ENCODE peak calls at places on chromosomes 12 and 14, in ten cellular contexts. One of them, this sample, is unnamed.

GRCh38 chr14:89869606-89870005 is 84.9 kb downstream of the EFCAB11 start:
- DNase-seq in adrenal gland: no peak
- DNase-seq in frontal cortex: no peak
- DNase-seq in AG08396: no peak
- DNase-seq in EL: no peak
- DNase-seq in effector memory CD4-positive, alpha-beta T cell: no peak
- DNase-seq in neural crest cell: no peak
- DNase-seq in activated CD4-positive, alpha-beta memory T cell treated with anti-CD3 and anti-CD28 coated beads for 36 hours: no peak
- DNase-seq in endodermal cell: no peak
- DNase-seq in stimulated activated CD4-positive, alpha-beta T cell treated with anti-CD3 and anti-CD28 coated beads, Interleukin-2, amount 100 ng/mL, for 48 hours: no peak
- DNase-seq in this sample: no peak

GRCh38 chr12:77578471-77579262 is 252.0 kb upstream of the NAV3 start:
- DNase-seq in adrenal gland: no peak
- DNase-seq in frontal cortex: no peak
- DNase-seq in AG08396: peak
- DNase-seq in EL: no peak
- DNase-seq in effector memory CD4-positive, alpha-beta T cell: no peak
- DNase-seq in neural crest cell: no peak
- DNase-seq in activated CD4-positive, alpha-beta memory T cell treated with anti-CD3 and anti-CD28 coated beads for 36 hours: no peak
- DNase-seq in endodermal cell: no peak
- DNase-seq in stimulated activated CD4-positive, alpha-beta T cell treated with anti-CD3 and anti-CD28 coated beads, Interleukin-2, amount 100 ng/mL, for 48 hours: no peak
- DNase-seq in this sample: no peak

GRCh38 chr12:53467880-53468279 is 16.0 kb downstream of the PCBP2 start:
- DNase-seq in adrenal gland: no peak
- DNase-seq in frontal cortex: no peak
- DNase-seq in AG08396: no peak
- DNase-seq in EL: no peak
- DNase-seq in effector memory CD4-positive, alpha-beta T cell: no peak
- DNase-seq in neural crest cell: no peak
- DNase-seq in activated CD4-positive, alpha-beta memory T cell treated with anti-CD3 and anti-CD28 coated beads for 36 hours: no peak
- DNase-seq in endodermal cell: no peak
- DNase-seq in stimulated activated CD4-positive, alpha-beta T cell treated with anti-CD3 and anti-CD28 coated beads, Interleukin-2, amount 100 ng/mL, for 48 hours: no peak
- DNase-seq in this sample: no peak

GRCh38 chr14:90583427-90583826 is 186.6 kb downstream of the CALM1 start:
- DNase-seq in adrenal gland: peak
- DNase-seq in frontal cortex: no peak
- DNase-seq in AG08396: no peak
- DNase-seq in EL: no peak
- DNase-seq in effector memory CD4-positive, alpha-beta T cell: no peak
- DNase-seq in neural crest cell: no peak
- DNase-seq in activated CD4-positive, alpha-beta memory T cell treated with anti-CD3 and anti-CD28 coated beads for 36 hours: no peak
- DNase-seq in endodermal cell: no peak
- DNase-seq in stimulated activated CD4-positive, alpha-beta T cell treated with anti-CD3 and anti-CD28 coated beads, Interleukin-2, amount 100 ng/mL, for 48 hours: no peak
- DNase-seq in this sample: no peak

GRCh38 chr12:21559855-21560569 is 33.9 kb downstream of the SPX start:
- DNase-seq in adrenal gland: no peak
- DNase-seq in frontal cortex: no peak
- DNase-seq in AG08396: no peak
- DNase-seq in EL: peak
- DNase-seq in effector memory CD4-positive, alpha-beta T cell: no peak
- DNase-seq in neural crest cell: no peak
- DNase-seq in activated CD4-positive, alpha-beta memory T cell treated with anti-CD3 and anti-CD28 coated beads for 36 hours: no peak
- DNase-seq in endodermal cell: no peak
- DNase-seq in stimulated activated CD4-positive, alpha-beta T cell treated with anti-CD3 and anti-CD28 coated beads, Interleukin-2, amount 100 ng/mL, for 48 hours: no peak
- DNase-seq in this sample: no peak

GRCh38 chr12:54039417-54040147 is 6.7 kb downstream of the HOXC5 start:
- DNase-seq in adrenal gland: no peak
- DNase-seq in frontal cortex: no peak
- DNase-seq in AG08396: no peak
- DNase-seq in EL: no peak
- DNase-seq in effector memory CD4-positive, alpha-beta T cell: no peak
- DNase-seq in neural crest cell: no peak
- DNase-seq in activated CD4-positive, alpha-beta memory T cell treated with anti-CD3 and anti-CD28 coated beads for 36 hours: no peak
- DNase-seq in endodermal cell: no peak
- DNase-seq in stimulated activated CD4-positive, alpha-beta T cell treated with anti-CD3 and anti-CD28 coated beads, Interleukin-2, amount 100 ng/mL, for 48 hours: no peak
- DNase-seq in this sample: no peak

GRCh38 chr12:111434049-111434448 is 28.3 kb downstream of the SH2B3 start:
- DNase-seq in adrenal gland: no peak
- DNase-seq in frontal cortex: no peak
- DNase-seq in AG08396: no peak
- DNase-seq in EL: no peak
- DNase-seq in effector memory CD4-positive, alpha-beta T cell: no peak
- DNase-seq in neural crest cell: no peak
- DNase-seq in activated CD4-positive, alpha-beta memory T cell treated with anti-CD3 and anti-CD28 coated beads for 36 hours: no peak
- DNase-seq in endodermal cell: no peak
- DNase-seq in stimulated activated CD4-positive, alpha-beta T cell treated with anti-CD3 and anti-CD28 coated beads, Interleukin-2, amount 100 ng/mL, for 48 hours: no peak
- DNase-seq in this sample: no peak

GRCh38 chr14:55416866-55417265 is 5.2 kb upstream of the ATG14 start:
- DNase-seq in adrenal gland: no peak
- DNase-seq in frontal cortex: no peak
- DNase-seq in AG08396: no peak
- DNase-seq in EL: peak
- DNase-seq in effector memory CD4-positive, alpha-beta T cell: no peak
- DNase-seq in neural crest cell: no peak
- DNase-seq in activated CD4-positive, alpha-beta memory T cell treated with anti-CD3 and anti-CD28 coated beads for 36 hours: peak
- DNase-seq in endodermal cell: peak
- DNase-seq in stimulated activated CD4-positive, alpha-beta T cell treated with anti-CD3 and anti-CD28 coated beads, Interleukin-2, amount 100 ng/mL, for 48 hours: peak
- DNase-seq in this sample: no peak

GRCh38 chr12:91133871-91134270 is 22.6 kb upstream of the LUM start:
- DNase-seq in adrenal gland: no peak
- DNase-seq in frontal cortex: no peak
- DNase-seq in AG08396: peak
- DNase-seq in EL: peak
- DNase-seq in effector memory CD4-positive, alpha-beta T cell: no peak
- DNase-seq in neural crest cell: no peak
- DNase-seq in activated CD4-positive, alpha-beta memory T cell treated with anti-CD3 and anti-CD28 coated beads for 36 hours: no peak
- DNase-seq in endodermal cell: no peak
- DNase-seq in stimulated activated CD4-positive, alpha-beta T cell treated with anti-CD3 and anti-CD28 coated beads, Interleukin-2, amount 100 ng/mL, for 48 hours: no peak
- DNase-seq in this sample: no peak

GRCh38 chr14:29558516-29558915 is 369.1 kb downstream of the PRKD1 start:
- DNase-seq in adrenal gland: no peak
- DNase-seq in frontal cortex: no peak
- DNase-seq in AG08396: peak
- DNase-seq in EL: peak
- DNase-seq in effector memory CD4-positive, alpha-beta T cell: no peak
- DNase-seq in neural crest cell: no peak
- DNase-seq in activated CD4-positive, alpha-beta memory T cell treated with anti-CD3 and anti-CD28 coated beads for 36 hours: no peak
- DNase-seq in endodermal cell: no peak
- DNase-seq in stimulated activated CD4-positive, alpha-beta T cell treated with anti-CD3 and anti-CD28 coated beads, Interleukin-2, amount 100 ng/mL, for 48 hours: no peak
- DNase-seq in this sample: no peak

GRCh38 chr14:103382375-103382774 is 2.8 kb upstream of the MARK3 start:
- DNase-seq in adrenal gland: no peak
- DNase-seq in frontal cortex: no peak
- DNase-seq in AG08396: peak
- DNase-seq in EL: peak
- DNase-seq in effector memory CD4-positive, alpha-beta T cell: no peak
- DNase-seq in neural crest cell: no peak
- DNase-seq in activated CD4-positive, alpha-beta memory T cell treated with anti-CD3 and anti-CD28 coated beads for 36 hours: no peak
- DNase-seq in endodermal cell: no peak
- DNase-seq in stimulated activated CD4-positive, alpha-beta T cell treated with anti-CD3 and anti-CD28 coated beads, Interleukin-2, amount 100 ng/mL, for 48 hours: no peak
- DNase-seq in this sample: no peak

This sample was measured in effector memory CD8-positive, alpha-beta T cell.